ENCODE peak calls at places on chromosomes 2 and 18, in six cellular contexts. One of them, this sample, is unnamed.

GRCh38 chr2:110904410-110905148 is 172.2 kb downstream of the ACOXL start:
- DNase-seq in IMR-90: no peak
- DNase-seq in HEK293T: no peak
- DNase-seq in GM12878: no peak
- DNase-seq in A549: no peak
- DNase-seq in K562: no peak
- DNase-seq in this sample: no peak

GRCh38 chr2:9187620-9188214 is 18.9 kb upstream of the ASAP2 start:
- DNase-seq in IMR-90: peak
- DNase-seq in HEK293T: no peak
- DNase-seq in GM12878: peak
- DNase-seq in A549: no peak
- DNase-seq in K562: no peak
- DNase-seq in this sample: no peak

GRCh38 chr2:100667801-100668200 is 105.0 kb downstream of the PDCL3 start:
- DNase-seq in IMR-90: no peak
- DNase-seq in HEK293T: no peak
- DNase-seq in GM12878: no peak
- DNase-seq in A549: no peak
- DNase-seq in K562: no peak
- DNase-seq in this sample: no peak

GRCh38 chr2:239381709-239382134 is 19.1 kb downstream of the HDAC4 start:
- DNase-seq in IMR-90: no peak
- DNase-seq in HEK293T: no peak
- DNase-seq in GM12878: peak
- DNase-seq in A549: no peak
- DNase-seq in K562: no peak
- DNase-seq in this sample: no peak

GRCh38 chr2:36287363-36288275 is 68.0 kb upstream of the CRIM1 start:
- DNase-seq in IMR-90: peak
- DNase-seq in HEK293T: no peak
- DNase-seq in GM12878: no peak
- DNase-seq in A549: no peak
- DNase-seq in K562: no peak
- DNase-seq in this sample: no peak

GRCh38 chr2:158460632-158461297 is 4.0 kb downstream of the PKP4 start:
- DNase-seq in IMR-90: no peak
- DNase-seq in HEK293T: no peak
- DNase-seq in GM12878: no peak
- DNase-seq in A549: no peak
- DNase-seq in K562: no peak
- DNase-seq in this sample: peak

GRCh38 chr2:47269316-47270232 is 114.5 kb upstream of the STPG4 start:
- DNase-seq in IMR-90: peak
- DNase-seq in HEK293T: no peak
- DNase-seq in GM12878: no peak
- DNase-seq in A549: peak
- DNase-seq in K562: peak
- DNase-seq in this sample: peak

GRCh38 chr2:230714122-230714453 is 1.4 kb downstream of the CAB39 start:
- DNase-seq in IMR-90: peak
- DNase-seq in HEK293T: no peak
- DNase-seq in GM12878: no peak
- DNase-seq in A549: peak
- DNase-seq in K562: no peak
- DNase-seq in this sample: peak

GRCh38 chr2:26144953-26145680 is 27.8 kb upstream of the GAREM2 start:
- DNase-seq in IMR-90: peak
- DNase-seq in HEK293T: peak
- DNase-seq in GM12878: peak
- DNase-seq in A549: peak
- DNase-seq in K562: peak
- DNase-seq in this sample: peak

GRCh38 chr2:220504890-220505564 is 877.6 kb downstream of the SLC4A3 start:
- DNase-seq in IMR-90: peak
- DNase-seq in HEK293T: no peak
- DNase-seq in GM12878: no peak
- DNase-seq in A549: peak
- DNase-seq in K562: no peak
- DNase-seq in this sample: peak

GRCh38 chr18:59352250-59352855 is 6.7 kb downstream of the LMAN1 start:
- DNase-seq in IMR-90: no peak
- DNase-seq in HEK293T: no peak
- DNase-seq in GM12878: no peak
- DNase-seq in A549: no peak
- DNase-seq in K562: no peak
- DNase-seq in this sample: no peak

GRCh38 chr18:38010971-38011370 is 445.4 kb upstream of the CELF4 start:
- DNase-seq in IMR-90: no peak
- DNase-seq in HEK293T: no peak
- DNase-seq in GM12878: no peak
- DNase-seq in A549: no peak
- DNase-seq in K562: no peak
- DNase-seq in this sample: no peak

GRCh38 chr18:69127844-69128486 is 272.7 kb upstream of the DOK6 start:
- DNase-seq in IMR-90: no peak
- DNase-seq in HEK293T: no peak
- DNase-seq in GM12878: no peak
- DNase-seq in A549: no peak
- DNase-seq in K562: no peak
- DNase-seq in this sample: no peak

GRCh38 chr2:44948565-44949328 is 7.2 kb downstream of the SIX3 start:
- DNase-seq in IMR-90: no peak
- DNase-seq in HEK293T: no peak
- DNase-seq in GM12878: no peak
- DNase-seq in A549: no peak
- DNase-seq in K562: no peak
- DNase-seq in this sample: no peak
- TF ChIP-seq BHLHE40 in IMR-90: no peak
- TF ChIP-seq BHLHE40 in HEK293T: no peak
- TF ChIP-seq BHLHE40 in GM12878: no peak
- TF ChIP-seq BHLHE40 in A549: no peak
- TF ChIP-seq BHLHE40 in K562: no peak
- TF ChIP-seq BHLHE40 in this sample: no peak

GRCh38 chr2:136783856-136784255 is 18.5 kb downstream of the THSD7B start:
- DNase-seq in IMR-90: no peak
- DNase-seq in HEK293T: no peak
- DNase-seq in GM12878: no peak
- DNase-seq in A549: no peak
- DNase-seq in K562: no peak
- DNase-seq in this sample: no peak
- TF ChIP-seq BHLHE40 in IMR-90: no peak
- TF ChIP-seq BHLHE40 in HEK293T: no peak
- TF ChIP-seq BHLHE40 in GM12878: no peak
- TF ChIP-seq BHLHE40 in A549: no peak
- TF ChIP-seq BHLHE40 in K562: no peak
- TF ChIP-seq BHLHE40 in this sample: no peak

GRCh38 chr18:9750606-9751304 is 42.7 kb downstream of the RAB31 start:
- DNase-seq in IMR-90: no peak
- DNase-seq in HEK293T: no peak
- DNase-seq in GM12878: no peak
- DNase-seq in A549: no peak
- DNase-seq in K562: no peak
- DNase-seq in this sample: no peak
- TF ChIP-seq BHLHE40 in IMR-90: no peak
- TF ChIP-seq BHLHE40 in HEK293T: no peak
- TF ChIP-seq BHLHE40 in GM12878: no peak
- TF ChIP-seq BHLHE40 in A549: no peak
- TF ChIP-seq BHLHE40 in K562: no peak
- TF ChIP-seq BHLHE40 in this sample: no peak

DNA sequence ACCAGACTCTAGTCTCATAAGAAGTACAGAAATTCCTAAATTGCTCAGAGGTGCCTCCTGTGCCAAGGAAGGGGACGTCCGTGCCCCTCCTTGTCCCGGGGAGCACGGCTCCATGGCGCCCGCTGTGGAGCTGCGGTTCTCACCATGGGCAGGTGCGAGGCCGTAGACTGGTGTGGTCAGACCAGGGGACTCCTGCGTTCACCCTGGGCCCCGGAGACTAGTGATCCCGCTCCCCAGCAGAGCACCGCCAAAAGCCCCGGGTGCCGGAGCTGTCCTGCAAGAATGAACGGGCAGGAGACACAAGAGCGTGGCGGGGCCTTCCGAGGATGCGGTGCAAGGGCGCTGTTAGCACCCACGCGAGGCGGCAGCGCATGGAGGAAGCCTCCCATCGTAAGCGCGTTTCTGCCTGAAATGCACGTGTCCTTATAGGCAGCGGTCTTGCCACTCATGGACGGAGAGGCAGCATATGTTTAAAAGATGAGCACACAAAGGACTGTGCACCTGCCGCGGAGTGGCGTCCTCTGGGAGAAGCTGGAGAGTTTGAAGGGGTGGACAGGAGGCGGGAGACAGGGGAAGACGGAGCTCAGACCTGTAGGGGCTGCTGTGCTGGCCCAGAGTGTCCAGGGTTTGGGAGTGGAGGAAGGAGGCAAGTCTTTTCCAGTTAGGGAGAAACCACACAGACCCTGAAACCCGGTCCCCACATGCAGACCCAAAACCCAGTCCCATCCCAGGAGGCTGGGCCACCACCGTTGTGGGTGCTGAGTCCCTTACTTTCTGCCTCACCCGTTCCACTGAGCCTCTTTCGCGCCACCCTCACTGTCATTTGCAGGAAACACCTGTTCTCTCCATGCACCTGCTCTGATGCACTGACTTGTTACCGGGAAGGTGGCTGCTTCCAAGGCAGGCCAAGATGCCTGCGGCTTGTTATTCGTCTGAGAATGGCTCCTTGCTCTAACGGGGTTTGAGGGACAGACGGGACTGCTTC is 7.5 kb upstream of the KCNG2 start:
- DNase-seq in IMR-90: no peak
- DNase-seq in HEK293T: no peak
- DNase-seq in GM12878: no peak
- DNase-seq in A549: no peak
- DNase-seq in K562: no peak
- DNase-seq in this sample: no peak
- TF ChIP-seq BHLHE40 in IMR-90: no peak
- TF ChIP-seq BHLHE40 in HEK293T: no peak
- TF ChIP-seq BHLHE40 in GM12878: no peak
- TF ChIP-seq BHLHE40 in A549: no peak
- TF ChIP-seq BHLHE40 in K562: no peak
- TF ChIP-seq BHLHE40 in this sample: no peak

This sample was measured in HepG2.